ENCODE peak calls at places on chromosomes 6 and 20, in eight cellular contexts. Z is adrenal gland, A is IMR-90, U is spleen, Q is ovary, L is cardiac muscle cell, M is OCI-LY7, X is endothelial cell of umbilical vein. S is an unnamed sample.

GRCh38 chr6:1767481-1768246 is 157.9 kb downstream of the FOXC1 start:
- DNase-seq in X (peak; percentile 38), L (peak; percentile 71), Q (no peak), Z (no peak), U (no peak), A (peak; percentile 46), M (no peak), S (peak; percentile 89)

GRCh38 chr20:47568019-47568418 is 66.3 kb downstream of the NCOA3 start:
- DNase-seq in M (no peak), Z (peak; percentile 71), L (peak; percentile 92), X (peak; percentile 93), Q (peak; percentile 45), A (peak; percentile 90), U (no peak), S (peak; percentile 82)

GRCh38 chr20:22905667-22906066 is 129.4 kb upstream of the SSTR4 start:
- DNase-seq in A (no peak), U (no peak), Z (no peak), M (no peak), Q (peak; percentile 54), X (no peak), L (peak; percentile 89), S (peak; percentile 54)

GRCh38 chr6:151284012-151284411 is 44.2 kb downstream of the AKAP12 start:
- DNase-seq in Q (no peak), X (no peak), A (no peak), U (no peak), Z (no peak), L (no peak), M (no peak), S (no peak)

GRCh38 chr6:49888742-49889431 is 22.6 kb upstream of the CRISP1 start:
- DNase-seq in L (no peak), A (no peak), X (no peak), U (no peak), Z (no peak), M (no peak), Q (no peak), S (no peak)

GRCh38 chr6:32950449-32950848 is 2.4 kb downstream of the HLA-DMA start:
- DNase-seq in A (no peak), U (no peak), X (no peak), Q (no peak), Z (no peak), L (no peak), M (no peak), S (no peak)

GRCh38 chr6:157265630-157266029 is 57.7 kb downstream of the TMEM242 start:
- DNase-seq in M (no peak), X (no peak), Z (no peak), A (no peak), L (no peak), U (peak; percentile 32), Q (no peak), S (peak; percentile 45)

GRCh38 chr6:162056061-162056460 is 671.5 kb downstream of the PRKN start:
- DNase-seq in X (no peak), A (no peak), U (no peak), Q (no peak), M (no peak), L (no peak), Z (no peak), S (no peak)

GRCh38 chr6:31728767-31729514 is at the start of gene DDAH2:
- DNase-seq in M (no peak), Q (peak; percentile 62), A (no peak), X (no peak), U (peak; percentile 86), Z (no peak), L (no peak), S (peak; percentile 91)

GRCh38 chr6:29953706-29954105 is 11.4 kb downstream of the HLA-A start:
- DNase-seq in M (no peak), Z (no peak), U (no peak), X (no peak), L (peak; percentile 12), Q (no peak), A (no peak), S (no peak)

GRCh38 chr20:6767536-6768227 is at the start of gene BMP2:
- DNase-seq in A (peak; percentile 50), U (peak; percentile 81), L (peak; percentile 79), Z (no peak), X (peak; percentile 74), M (no peak), Q (peak; percentile 50), S (peak; percentile 93)

GRCh38 chr6:63805808-63806572 is 170.4 kb downstream of the PHF3 start:
- DNase-seq in Z (no peak), X (peak; percentile 84), U (no peak), M (no peak), L (peak; percentile 83), Q (no peak), A (peak; percentile 95), S (no peak)

GRCh38 chr6:162371133-162371532 is 356.4 kb downstream of the PRKN start:
- DNase-seq in M (no peak), X (no peak), Q (no peak), U (no peak), Z (no peak), A (no peak), L (no peak), S (no peak)

GRCh38 chr6:70312165-70312564 is 9.3 kb upstream of the COL9A1 start:
- DNase-seq in Z (no peak), M (no peak), Q (no peak), L (peak; percentile 73), A (peak; percentile 78), X (no peak), U (no peak), S (no peak)

GRCh38 chr20:1838479-1839279 is 56.5 kb upstream of the SIRPA start:
- DNase-seq in Z (peak; percentile 72), M (no peak), X (no peak), A (no peak), U (no peak), L (no peak), Q (no peak), S (no peak)

DNA sequence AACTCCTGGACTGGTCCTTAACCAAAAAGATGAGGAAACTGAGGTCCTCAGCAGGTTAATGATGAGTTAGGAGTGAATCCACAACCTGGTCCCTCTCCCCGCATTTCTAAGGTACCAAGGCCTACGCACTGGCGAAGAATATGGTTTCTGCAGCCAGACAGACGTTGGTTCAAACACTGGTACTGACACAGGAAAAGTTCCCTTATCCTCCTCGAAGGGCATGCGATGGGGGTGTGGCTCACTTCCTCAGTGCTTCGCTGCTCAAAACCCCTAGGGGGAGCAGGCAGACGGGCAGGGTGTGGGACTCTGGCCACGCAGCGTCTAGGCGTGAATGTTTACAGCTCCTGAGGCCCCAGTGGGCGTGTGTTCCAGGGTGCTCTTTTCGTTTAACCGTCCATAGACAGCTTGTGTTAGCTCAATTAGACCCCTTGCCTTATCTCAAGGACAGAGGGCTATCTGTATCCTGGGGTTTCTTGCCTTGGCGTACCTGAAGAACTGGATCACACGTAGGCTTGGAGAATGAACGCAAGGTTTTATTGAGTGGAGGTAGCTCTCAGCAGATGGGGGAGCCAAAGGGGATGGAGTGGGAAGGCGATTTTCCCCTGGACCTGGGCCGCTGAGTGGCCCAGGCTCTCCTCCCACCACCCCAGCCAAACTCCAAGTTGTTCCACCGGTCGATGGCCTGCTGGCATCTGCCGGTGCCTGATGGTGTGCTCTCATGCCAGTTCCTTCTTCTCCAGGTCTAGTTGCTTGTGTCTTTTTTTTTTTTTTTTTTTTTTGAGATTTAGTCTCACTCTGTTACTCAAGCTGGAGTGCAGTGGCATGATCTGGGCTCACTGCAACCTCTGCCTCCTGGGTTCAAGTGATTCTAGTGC is 31.8 kb upstream of the PTPN1 start:
- DNase-seq in Q (peak; percentile 39), M (peak; percentile 78), U (peak; percentile 92), Z (peak; percentile 78), L (peak; percentile 73), A (peak; percentile 29), X (no peak), S (no peak)
- H3K4me1 ChIP-seq in Q (peaks cover under 1% of the 10 kb centered on the region), M (peaks cover under 1% of the 10 kb centered on the region), U (no peaks in the 10 kb centered on the region), Z (peaks cover 21% of the 10 kb centered on the region), L (no peaks in the 10 kb centered on the region), A (peaks cover 7% of the 10 kb centered on the region), X (peaks cover 15% of the 10 kb centered on the region), S (peaks cover 9% of the 10 kb centered on the region)

GRCh38 chr6:37289931-37290330 is 32.0 kb upstream of the TMEM217 start:
- DNase-seq in U (no peak), L (no peak), Z (no peak), M (no peak), A (no peak), Q (no peak), X (no peak), S (no peak)

GRCh38 chr6:37285861-37286311 is 27.9 kb upstream of the TMEM217 start:
- DNase-seq in L (no peak), U (no peak), M (no peak), X (no peak), Q (no peak), Z (no peak), A (no peak), S (peak; percentile 34)

GRCh38 chr6:37284781-37285180 is 26.8 kb upstream of the TMEM217 start:
- DNase-seq in Q (no peak), Z (no peak), U (no peak), X (no peak), L (no peak), M (no peak), A (no peak), S (no peak)

GRCh38 chr6:37288247-37288646 is 30.3 kb upstream of the TMEM217 start:
- DNase-seq in Q (no peak), L (no peak), A (peak; percentile 12), U (no peak), X (no peak), Z (no peak), M (no peak), S (no peak)

GRCh38 chr6:37287519-37288157 is 29.7 kb upstream of the TMEM217 start:
- DNase-seq in Q (no peak), L (no peak), X (no peak), A (no peak), U (no peak), M (no peak), Z (no peak), S (peak; percentile 19)
- H3K36me3 ChIP-seq in Q (no peaks in the 10 kb centered on the region), L (peaks cover 38% of the 10 kb centered on the region), X (peaks cover 32% of the 10 kb centered on the region), A (peaks cover 51% of the 10 kb centered on the region), U (peaks cover 72% of the 10 kb centered on the region), M (peaks cover 50% of the 10 kb centered on the region), Z (peaks cover 42% of the 10 kb centered on the region), S (peaks cover 53% of the 10 kb centered on the region)

DNA sequence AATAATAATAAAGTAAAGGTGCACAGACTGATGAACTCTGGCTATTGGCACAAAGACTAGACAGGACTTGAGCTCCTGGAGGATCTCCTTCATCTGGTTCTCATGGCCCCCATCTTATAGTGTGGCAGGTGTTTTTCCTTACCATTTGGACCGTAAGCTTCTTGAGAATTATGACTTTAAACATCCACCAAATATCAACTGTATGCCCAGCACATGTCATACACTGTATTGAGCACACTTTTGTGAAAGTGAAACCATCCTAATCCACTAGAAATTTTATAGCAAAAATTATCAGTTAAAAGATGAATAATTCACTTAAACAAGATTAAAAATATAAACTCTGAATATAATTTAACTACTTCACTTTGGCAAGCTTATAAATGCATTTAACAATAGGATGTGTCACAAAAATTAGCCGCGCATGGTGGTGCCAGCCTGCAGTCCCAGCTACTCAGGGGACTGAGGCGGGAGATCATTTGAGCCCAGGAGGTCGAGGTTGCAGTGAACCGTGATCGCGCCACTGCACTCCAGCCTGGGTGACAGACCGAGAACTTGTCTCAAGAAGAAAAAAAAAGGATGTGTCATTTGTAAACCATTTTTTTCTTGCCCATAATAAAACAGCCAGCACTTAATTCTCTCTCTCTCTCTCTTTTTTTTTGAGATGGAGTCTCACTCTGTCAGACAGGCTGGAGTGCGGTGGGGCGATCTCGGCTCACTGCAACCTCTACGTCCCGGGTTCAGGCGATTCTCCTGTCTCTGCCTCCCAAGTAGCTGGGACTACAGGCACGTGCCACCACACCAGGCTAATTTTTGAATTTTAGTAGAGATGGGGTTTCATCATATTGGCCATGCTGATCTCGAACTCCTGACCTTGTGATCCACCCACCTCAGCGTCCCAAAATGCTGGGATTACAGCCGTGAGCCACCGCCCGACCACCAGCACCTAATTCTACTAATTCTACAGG is 9.1 kb downstream of the HIVEP2 start:
- DNase-seq in L (no peak), Q (no peak), A (no peak), Z (no peak), U (peak; percentile 85), X (no peak), M (peak; percentile 66), S (no peak)
- H3K4me1 ChIP-seq in L (peaks cover 11% of the 10 kb centered on the region), Q (no peaks in the 10 kb centered on the region), A (peaks cover 6% of the 10 kb centered on the region), Z (peaks cover 21% of the 10 kb centered on the region), U (peaks cover 25% of the 10 kb centered on the region), X (peaks cover 7% of the 10 kb centered on the region), M (peaks cover 93% of the 10 kb centered on the region), S (peaks cover 23% of the 10 kb centered on the region)

GRCh38 chr20:35555951-35556645 is 14.2 kb downstream of the ERGIC3 start:
- DNase-seq in A (no peak), X (no peak), U (no peak), Z (no peak), L (no peak), Q (no peak), M (no peak), S (no peak)
- H3K36me3 ChIP-seq in A (peaks cover 76% of the 10 kb centered on the region), X (peaks cover 5% of the 10 kb centered on the region), U (peaks cover 65% of the 10 kb centered on the region), Z (peaks cover 56% of the 10 kb centered on the region), L (peaks cover 34% of the 10 kb centered on the region), Q (no peaks in the 10 kb centered on the region), M (peaks cover 64% of the 10 kb centered on the region), S (peaks cover 35% of the 10 kb centered on the region)